ENCODE peak calls at places on chromosomes 5 and 9, in eight cellular contexts. M is neural progenitor cell, Z is H1, B is DND-41, Q is mesendoderm, L is fibroblast of lung, U is PC-9, E is GM23248. Y is an unnamed sample.

GRCh38 chr5:93572773-93573626 is 8.0 kb downstream of the NR2F1-AS1 start:
- DNase-seq in M (peak; percentile 92), Z (no peak), B (no peak), Q (peak; percentile 69), L (peak; percentile 79), U (no peak), E (peak; percentile 47), Y (peak; percentile 78)

GRCh38 chr5:65769539-65769938 is 47.5 kb downstream of the NLN start:
- DNase-seq in M (no peak), Z (no peak), B (no peak), Q (no peak), L (peak; percentile 97), U (peak; percentile 41), E (peak; percentile 92), Y (peak; percentile 88)

GRCh38 chr5:79793304-79793703 is 103.7 kb downstream of the CMYA5 start:
- DNase-seq in M (no peak), Z (no peak), B (no peak), Q (no peak), L (peak; percentile 10), U (no peak), E (no peak), Y (no peak)

GRCh38 chr9:6779417-6780241 is 21.9 kb downstream of the KDM4C start:
- DNase-seq in M (no peak), Z (no peak), B (no peak), Q (peak; percentile 94), L (peak; percentile 84), U (peak; percentile 50), E (peak; percentile 14), Y (no peak)

GRCh38 chr9:95218790-95219189 is 98.7 kb downstream of the FANCC start:
- DNase-seq in M (no peak), Z (no peak), B (no peak), Q (peak; percentile 38), L (no peak), U (no peak), E (no peak), Y (no peak)

GRCh38 chr9:77954619-77955018 is 77.0 kb downstream of the GNAQ start:
- DNase-seq in M (no peak), Z (no peak), B (no peak), Q (no peak), L (peak; percentile 82), U (no peak), E (no peak), Y (no peak)

GRCh38 chr5:39650234-39650816 is 225.5 kb upstream of the DAB2 start:
- DNase-seq in M (no peak), Z (no peak), B (no peak), Q (no peak), L (peak; percentile 53), U (no peak), E (no peak), Y (no peak)

GRCh38 chr9:124220551-124221451 is 36.9 kb upstream of the NEK6 start:
- DNase-seq in M (no peak), Z (no peak), B (no peak), Q (peak; percentile 16), L (peak; percentile 48), U (no peak), E (peak; percentile 66), Y (peak; percentile 93)

GRCh38 chr5:38582662-38583061 is 26.2 kb upstream of the LIFR start:
- DNase-seq in M (no peak), Z (no peak), B (no peak), Q (no peak), L (no peak), U (no peak), E (no peak), Y (no peak)

GRCh38 chr5:176822426-176823075 is 12.2 kb downstream of the UNC5A start:
- DNase-seq in M (no peak), Z (no peak), B (no peak), Q (peak; percentile 78), L (peak; percentile 16), U (peak; percentile 99), E (no peak), Y (no peak)

GRCh38 chr5:143453722-143454121 is 50.2 kb upstream of the NR3C1 start:
- DNase-seq in M (no peak), Z (no peak), B (no peak), Q (no peak), L (no peak), U (no peak), E (no peak), Y (no peak)

GRCh38 chr9:124510650-124511425 is 3.6 kb upstream of the NR5A1 start:
- DNase-seq in M (no peak), Z (no peak), B (no peak), Q (no peak), L (no peak), U (no peak), E (peak; percentile 46), Y (no peak)

GRCh38 chr9:63817622-63818518 is 1467.1 kb downstream of the FOXD4L5 start:
- DNase-seq in M (peak; percentile 34), Z (no peak), B (no peak), Q (peak; percentile 22), L (peak; percentile 18), U (peak; percentile 44), E (peak; percentile 35), Y (peak; percentile 84)

GRCh38 chr5:154403776-154404387 is 41.9 kb upstream of the SAP30L start:
- DNase-seq in M (peak; percentile 44), Z (no peak), B (no peak), Q (no peak), L (no peak), U (no peak), E (peak; percentile 26), Y (peak; percentile 73)

GRCh38 chr9:90099262-90099982 is 494.6 kb downstream of the GADD45G start:
- DNase-seq in M (peak; percentile 24), Z (no peak), B (no peak), Q (peak; percentile 47), L (peak; percentile 37), U (no peak), E (peak; percentile 42), Y (no peak)

GRCh38 chr9:68507796-68508145 is 32.9 kb downstream of the TMEM252 start:
- DNase-seq in M (no peak), Z (no peak), B (no peak), Q (no peak), L (no peak), U (no peak), E (no peak), Y (no peak)
- H3K27ac ChIP-seq in M (no peak overlapping the region), Z (no peak overlapping the region), B (no peak overlapping the region), Q (no peak overlapping the region), L (no peak overlapping the region), U (no peak overlapping the region), E (no peak overlapping the region), Y (no peak overlapping the region)

GRCh38 chr5:107548477-107548876 is 122.3 kb downstream of the EFNA5 start:
- DNase-seq in M (no peak), Z (no peak), B (no peak), Q (no peak), L (no peak), U (no peak), E (no peak), Y (no peak)
- H3K79me2 ChIP-seq in M (peaks cover 100% of the 10 kb centered on the region), Z (peaks cover 5% of the 10 kb centered on the region), B (no peaks in the 10 kb centered on the region), Q (peaks cover 11% of the 10 kb centered on the region), L (no peaks in the 10 kb centered on the region), U (peaks cover 100% of the 10 kb centered on the region), E (no peaks in the 10 kb centered on the region), Y (no peaks in the 10 kb centered on the region)

GRCh38 chr5:140710899-140711552 is 10.8 kb downstream of the ZMAT2 start:
- DNase-seq in M (peak; percentile 80), Z (peak; percentile 85), B (peak; percentile 88), Q (peak; percentile 95), L (peak; percentile 95), U (peak; percentile 97), E (peak; percentile 98), Y (peak; percentile 88)
- H3K27ac ChIP-seq in M (no peak overlapping the region), Z (no peak overlapping the region), B (peak overlapping the region; percentile 85), Q (peak overlapping the region; percentile 51), L (peak overlapping the region; percentile 76), U (peak overlapping the region; percentile 94), E (peak overlapping the region; percentile 85), Y (peak overlapping the region; percentile 71)

DNA sequence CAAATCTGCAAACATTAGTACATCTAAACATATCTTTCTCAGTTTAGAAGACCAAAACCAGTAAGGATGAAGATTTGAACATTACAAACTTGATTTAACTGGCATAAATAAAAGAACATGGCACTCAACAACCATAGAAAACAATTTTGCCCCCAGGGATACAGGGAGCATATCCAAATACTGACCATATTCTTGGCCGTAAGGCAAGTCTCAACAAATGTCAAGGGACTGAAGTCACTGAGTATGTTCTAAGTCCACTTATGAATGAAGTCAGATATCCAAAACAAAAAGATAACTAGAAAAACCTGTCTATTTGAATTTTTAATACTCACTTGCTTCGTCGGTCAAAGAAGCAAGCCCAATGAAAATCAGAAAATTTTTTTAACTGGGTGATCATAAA is 14.1 kb downstream of the FEM1C start:
- DNase-seq in M (no peak), Z (no peak), B (no peak), Q (no peak), L (no peak), U (no peak), E (peak; percentile 31), Y (no peak)
- H3K79me2 ChIP-seq in M (peaks cover 100% of the 10 kb centered on the region), Z (peaks cover 95% of the 10 kb centered on the region), B (peaks cover 92% of the 10 kb centered on the region), Q (peaks cover 15% of the 10 kb centered on the region), L (peaks cover 96% of the 10 kb centered on the region), U (peaks cover 99% of the 10 kb centered on the region), E (peaks cover 100% of the 10 kb centered on the region), Y (peaks cover 93% of the 10 kb centered on the region)

GRCh38 chr5:150105898-150106615 is 19.7 kb upstream of the CSF1R start:
- DNase-seq in M (no peak), Z (no peak), B (no peak), Q (no peak), L (no peak), U (no peak), E (no peak), Y (peak; percentile 37)
- H3K27ac ChIP-seq in M (no peak overlapping the region), Z (no peak overlapping the region), B (no peak overlapping the region), Q (no peak overlapping the region), L (no peak overlapping the region), U (no peak overlapping the region), E (no peak overlapping the region), Y (no peak overlapping the region)

DNA sequence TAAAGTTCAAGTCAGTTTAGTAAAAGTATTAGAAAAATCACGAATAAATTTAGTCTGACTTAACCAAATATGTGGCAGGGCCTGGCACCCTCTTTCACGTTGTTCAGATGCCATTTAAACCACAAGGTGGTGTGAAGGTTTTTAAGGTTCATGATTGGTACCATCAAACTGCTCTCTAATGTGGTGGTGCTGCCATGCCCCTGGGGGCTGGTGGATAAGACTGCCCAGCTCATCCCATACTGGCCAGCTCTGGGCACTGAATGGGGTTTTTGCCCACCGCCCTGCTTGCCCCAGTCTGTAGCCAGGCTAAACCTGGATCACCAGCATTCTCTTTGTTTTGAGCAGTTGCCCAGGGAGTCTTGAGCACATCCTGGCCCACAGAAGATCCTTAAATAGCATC is 159.3 kb downstream of the GABBR2 start:
- DNase-seq in M (no peak), Z (no peak), B (no peak), Q (no peak), L (no peak), U (no peak), E (no peak), Y (no peak)
- H3K79me2 ChIP-seq in M (no peaks in the 10 kb centered on the region), Z (no peaks in the 10 kb centered on the region), B (no peaks in the 10 kb centered on the region), Q (no peaks in the 10 kb centered on the region), L (no peaks in the 10 kb centered on the region), U (no peaks in the 10 kb centered on the region), E (no peaks in the 10 kb centered on the region), Y (no peaks in the 10 kb centered on the region)

GRCh38 chr9:72145733-72146132 is 3.5 kb upstream of the GDA start:
- DNase-seq in M (no peak), Z (no peak), B (no peak), Q (no peak), L (no peak), U (no peak), E (no peak), Y (no peak)
- H3K27ac ChIP-seq in M (no peak overlapping the region), Z (no peak overlapping the region), B (no peak overlapping the region), Q (no peak overlapping the region), L (no peak overlapping the region), U (peak overlapping the region; percentile 83), E (no peak overlapping the region), Y (no peak overlapping the region)